ENCODE peak calls at places on chromosomes 3 and 15, in five cellular contexts. U is heart left ventricle, I is cardiac muscle cell, J is left lung, V is brain microvascular endothelial cell. W is an unnamed sample. For H3K27me3, the result is how much of the 10 kb centered on the place peaks cover.

GRCh38 chr3:52801839-52802238 is 7.2 kb downstream of the ITIH3 start:
- DNase-seq in U (no peak), V (no peak), J (no peak), I (no peak), W (no peak)

GRCh38 chr3:23159929-23160328 is 43.2 kb upstream of the UBE2E2 start:
- DNase-seq in J (no peak), I (no peak), U (no peak), V (peak), W (no peak)

GRCh38 chr15:61459785-61460707 is 230.9 kb upstream of the RORA start:
- DNase-seq in V (peak), I (no peak), U (no peak), J (no peak), W (no peak)

GRCh38 chr15:90219421-90220141 is 14.2 kb downstream of the CIB1 start:
- DNase-seq in V (no peak), I (peak), U (no peak), J (no peak), W (no peak)

GRCh38 chr3:129085165-129085715 is 24.7 kb downstream of the GP9 start:
- DNase-seq in J (no peak), V (no peak), U (no peak), I (no peak), W (no peak)

GRCh38 chr3:159635047-159635641 is 353.5 kb upstream of the IL12A start:
- DNase-seq in I (no peak), U (no peak), V (peak), J (no peak), W (no peak)

GRCh38 chr3:114380233-114380645 is 86.4 kb downstream of the TIGIT start:
- DNase-seq in V (peak), U (peak), I (peak), J (peak), W (no peak)

GRCh38 chr3:196837819-196838420 is 29.8 kb upstream of the SENP5 start:
- DNase-seq in V (peak), J (peak), I (peak), U (peak), W (no peak)

GRCh38 chr3:50395070-50395860 is 35.9 kb upstream of the TMEM115 start:
- DNase-seq in V (no peak), I (no peak), U (no peak), J (peak), W (no peak)

GRCh38 chr15:84143753-84144314 is 91.7 kb upstream of the GOLGA6L4 start:
- DNase-seq in V (no peak), J (no peak), U (no peak), I (no peak), W (no peak)

GRCh38 chr3:174153875-174154274 is 705.3 kb upstream of the NAALADL2 start:
- DNase-seq in U (no peak), I (no peak), V (peak), J (no peak), W (no peak)

GRCh38 chr15:39556461-39556860 is 24.4 kb upstream of the THBS1 start:
- DNase-seq in V (no peak), J (no peak), U (no peak), I (no peak), W (no peak)

GRCh38 chr3:129106320-129106719 is 15.3 kb downstream of the RAB43 start:
- DNase-seq in V (no peak), I (no peak), U (no peak), J (no peak), W (no peak)

GRCh38 chr15:32029862-32030781 is at the start of gene CHRNA7:
- DNase-seq in J (peak), U (peak), I (peak), V (peak), W (no peak)

GRCh38 chr3:141456328-141456689 is 30.5 kb upstream of the RASA2 start:
- DNase-seq in U (no peak), V (peak), J (no peak), I (no peak), W (no peak)

GRCh38 chr15:33737687-33738606 is 230.3 kb upstream of the CHRM5 start:
- DNase-seq in I (peak), V (peak), J (no peak), U (no peak), W (no peak)

GRCh38 chr3:123373535-123373987 is 75.3 kb downstream of the ADCY5 start:
- DNase-seq in J (peak), U (peak), I (peak), V (no peak), W (no peak)
- H3K27me3 ChIP-seq in J (under half), U (under half), I (under half), V (under half), W (under half)

GRCh38 chr3:187321766-187322165 is 30.2 kb upstream of the MASP1 start:
- DNase-seq in U (no peak), V (no peak), J (no peak), I (no peak), W (no peak)
- H3K27ac ChIP-seq in U (no peak), V (no peak), J (no peak), I (no peak), W (no peak)

GRCh38 chr3:72847282-72847681 is 963 bp downstream of the SHQ1 start:
- DNase-seq in J (no peak), I (no peak), U (no peak), V (no peak), W (no peak)

GRCh38 chr3:72844436-72844999 is 3.7 kb downstream of the SHQ1 start:
- DNase-seq in I (no peak), U (no peak), V (no peak), J (no peak), W (no peak)

GRCh38 chr3:72847751-72848702 is at the start of gene SHQ1:
- DNase-seq in J (peak), I (peak), V (peak), U (peak), W (peak)

GRCh38 chr3:72848703-72849081 is 447 bp upstream of the SHQ1 start:
- DNase-seq in V (peak), U (no peak), J (no peak), I (peak), W (no peak)
- H3K4me3 ChIP-seq in V (peak), U (peak), J (peak), I (peak), W (peak)

GRCh38 chr3:194367992-194368841 is 1.3 kb downstream of the LRRC15 start:
- DNase-seq in J (no peak), I (no peak), U (no peak), V (no peak), W (no peak)
- H3K27me3 ChIP-seq in J (under half), I (under half), U (under half), V (under half), W (under half)

GRCh38 chr3:56251343-56251945 is 216.8 kb downstream of the ERC2 start:
- DNase-seq in I (peak), U (no peak), V (peak), J (no peak), W (no peak)

GRCh38 chr3:56248021-56248420 is 220.2 kb downstream of the ERC2 start:
- DNase-seq in J (no peak), U (no peak), I (no peak), V (no peak), W (no peak)
- H3K27ac ChIP-seq in J (no peak), U (no peak), I (no peak), V (no peak), W (no peak)

GRCh38 chr3:62817678-62818077 is 57.5 kb downstream of the CADPS start:
- DNase-seq in I (no peak), J (no peak), V (no peak), U (no peak), W (no peak)
- H3K4me3 ChIP-seq in I (no peak), J (no peak), V (no peak), U (no peak), W (no peak)

GRCh38 chr15:76332796-76333195 is 3.8 kb upstream of the ISL2 start:
- DNase-seq in I (no peak), J (no peak), V (no peak), U (no peak), W (no peak)
- H3K27me3 ChIP-seq in I (half or more), J (under half), V (under half), U (half or more), W (under half)

GRCh38 chr3:118557513-118557912 is 477.1 kb downstream of the IGSF11 start:
- DNase-seq in U (no peak), I (no peak), V (no peak), J (no peak), W (no peak)

GRCh38 chr3:118556983-118557382 is 477.7 kb downstream of the IGSF11 start:
- DNase-seq in J (no peak), V (no peak), U (no peak), I (no peak), W (no peak)

GRCh38 chr3:118564800-118565199 is 469.8 kb downstream of the IGSF11 start:
- DNase-seq in J (no peak), U (no peak), V (no peak), I (no peak), W (no peak)

GRCh38 chr3:118554148-118554819 is 480.4 kb downstream of the IGSF11 start:
- DNase-seq in J (no peak), I (no peak), V (no peak), U (no peak), W (no peak)

DNA sequence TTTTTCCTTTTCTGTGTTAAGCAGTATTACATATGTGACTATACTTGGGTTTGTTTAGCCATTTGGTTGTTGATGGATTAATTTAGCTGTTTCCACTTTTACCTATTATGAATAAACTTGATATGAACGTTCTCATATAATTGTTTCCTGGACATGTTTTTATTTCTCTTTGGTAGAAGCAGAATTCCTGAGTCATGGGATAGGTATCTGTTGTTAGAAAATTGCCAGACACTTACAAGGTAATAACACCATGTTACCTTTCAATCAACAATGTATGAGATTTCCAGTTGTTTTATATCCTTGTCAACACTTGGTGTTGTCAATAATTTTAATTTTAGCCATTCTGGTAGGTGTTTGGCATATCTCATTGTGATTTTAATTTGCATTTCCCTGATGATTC is 475.4 kb downstream of the IGSF11 start:
- DNase-seq in V (no peak), U (no peak), J (no peak), I (no peak), W (no peak)
- H3K27ac ChIP-seq in V (no peak), U (no peak), J (no peak), I (no peak), W (no peak)

GRCh38 chr15:76345269-76345879 is 8.8 kb downstream of the ISL2 start:
- DNase-seq in V (no peak), U (no peak), J (no peak), I (no peak), W (no peak)
- H3K4me3 ChIP-seq in V (no peak), U (no peak), J (peak), I (no peak), W (no peak)